ENCODE peak calls at places on chromosomes 1 and 21, in five cellular contexts. I is IMR-90, N is H9, K is H1, H is mesenchymal stem cell. M is an unnamed sample.

GRCh38 chr1:82565546-82565945 is 764.8 kb downstream of the ADGRL2 start:
- DNase-seq in I (peak), N (no peak), K (no peak), H (no peak), M (no peak)

GRCh38 chr1:201476670-201477344 is 7.8 kb upstream of the PHLDA3 start:
- DNase-seq in I (no peak), N (no peak), K (no peak), H (peak), M (no peak)

GRCh38 chr1:65174585-65174984 is 26.6 kb downstream of the AK4 start:
- DNase-seq in I (peak), N (no peak), K (no peak), H (peak), M (no peak)

GRCh38 chr1:13801232-13801631 is 101.2 kb downstream of the PRDM2 start:
- DNase-seq in I (no peak), N (no peak), K (no peak), H (no peak), M (no peak)

GRCh38 chr1:204074274-204075115 is 1.6 kb downstream of the SOX13 start:
- DNase-seq in I (peak), N (peak), K (peak), H (peak), M (peak)

GRCh38 chr1:150575072-150575489 is 4.3 kb downstream of the MCL1 start:
- DNase-seq in I (no peak), N (no peak), K (no peak), H (peak), M (no peak)

GRCh38 chr21:42221581-42222345 is 2.8 kb downstream of the ABCG1 start:
- DNase-seq in I (peak), N (no peak), K (no peak), H (no peak), M (no peak)

GRCh38 chr1:49728377-49728776 is 295.4 kb downstream of the AGBL4 start:
- DNase-seq in I (no peak), N (no peak), K (no peak), H (no peak), M (no peak)

GRCh38 chr1:226656601-226657277 is 82.3 kb downstream of the ITPKB start:
- DNase-seq in I (peak), N (no peak), K (no peak), H (peak), M (no peak)

GRCh38 chr1:244104309-244105060 is 53.4 kb downstream of the ZBTB18 start:
- DNase-seq in I (peak), N (no peak), K (no peak), H (peak), M (no peak)

DNA sequence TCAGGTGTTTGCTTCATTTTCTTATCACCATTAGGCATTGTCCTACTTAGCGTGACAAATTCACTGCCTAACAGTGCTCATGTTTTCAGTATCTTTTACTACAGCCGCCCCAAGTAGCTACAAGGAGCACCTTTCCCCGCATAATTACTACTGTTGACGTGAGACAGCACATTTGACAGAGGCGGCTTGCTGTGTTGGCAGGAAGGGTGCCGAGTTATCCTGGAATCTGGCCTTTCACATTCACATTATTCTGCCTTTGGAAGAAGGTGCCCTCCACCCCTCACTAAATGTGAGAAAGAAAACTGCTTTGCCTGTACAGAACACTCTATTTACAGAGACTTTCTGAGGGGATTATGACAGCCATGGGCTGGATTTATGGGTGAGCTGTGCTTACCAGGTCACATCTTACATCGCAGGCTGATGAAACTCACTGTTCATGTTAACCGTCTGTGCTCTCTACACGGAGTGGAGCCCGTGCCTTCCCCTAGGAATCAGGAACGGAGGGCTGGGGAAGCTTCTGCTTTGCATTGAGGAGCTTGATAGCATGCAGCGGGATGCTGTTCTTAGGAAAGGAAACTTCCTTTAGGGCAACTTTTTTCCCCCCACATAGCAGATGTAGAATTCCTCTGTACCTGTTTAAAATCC is 148.0 kb upstream of the ZRANB2 start:
- DNase-seq in I (no peak), N (peak), K (peak), H (no peak), M (no peak)
- H2AFZ ChIP-seq in I (no peak), N (no peak), K (peak), H (no peak), M (peak)

GRCh38 chr1:21175670-21176581 is 771 bp downstream of the EIF4G3 start:
- DNase-seq in I (no peak), N (peak), K (peak), H (peak), M (peak)

GRCh38 chr1:21175324-21175669 is 1.4 kb downstream of the EIF4G3 start:
- DNase-seq in I (peak), N (no peak), K (no peak), H (peak), M (no peak)

GRCh38 chr1:21174230-21174629 is 2.5 kb downstream of the EIF4G3 start:
- DNase-seq in I (no peak), N (no peak), K (no peak), H (no peak), M (no peak)

GRCh38 chr1:21176589-21177555 is at the start of gene EIF4G3:
- DNase-seq in I (peak), N (peak), K (peak), H (peak), M (peak)

DNA sequence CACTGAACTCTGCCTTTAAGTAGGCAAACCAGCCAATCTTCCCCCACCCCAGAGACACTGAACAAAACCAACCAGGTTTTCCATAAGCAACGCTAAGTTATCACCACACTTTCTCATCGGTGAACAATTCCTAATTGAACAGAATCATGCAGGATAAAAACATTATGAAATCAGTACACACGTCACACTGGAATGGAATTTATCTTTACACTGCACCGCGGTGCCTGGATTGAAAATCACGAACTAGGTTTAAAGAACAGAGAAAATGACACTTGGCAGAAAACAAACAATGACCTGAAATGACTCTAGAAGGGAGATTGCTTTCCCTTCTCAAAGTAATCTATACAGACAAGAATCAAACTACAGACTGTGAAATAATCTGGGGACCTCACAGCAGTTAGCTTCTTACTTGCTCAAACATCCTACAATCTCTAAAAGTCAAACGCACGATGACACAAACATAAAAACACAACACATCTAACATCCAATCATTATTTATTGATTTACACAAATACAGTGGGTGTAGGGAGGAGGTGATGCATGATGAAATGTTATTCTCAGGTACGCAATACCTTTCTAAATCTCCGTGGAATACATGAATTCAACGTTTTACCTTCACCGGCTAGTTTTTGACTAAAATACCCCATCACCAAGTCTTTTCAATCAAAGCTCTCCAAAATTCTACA is 1.9 kb downstream of the EIF4G3 start:
- DNase-seq in I (peak), N (no peak), K (no peak), H (peak), M (no peak)
- H2BK15ac ChIP-seq in I (no peak), N (no peak), K (no peak), H (no peak), M (no peak)

GRCh38 chr1:42142894-42143675 is 10.1 kb upstream of the GUCA2B start:
- DNase-seq in I (no peak), N (no peak), K (peak), H (no peak), M (no peak)
- H2AFZ ChIP-seq in I (no peak), N (no peak), K (no peak), H (no peak), M (no peak)

DNA sequence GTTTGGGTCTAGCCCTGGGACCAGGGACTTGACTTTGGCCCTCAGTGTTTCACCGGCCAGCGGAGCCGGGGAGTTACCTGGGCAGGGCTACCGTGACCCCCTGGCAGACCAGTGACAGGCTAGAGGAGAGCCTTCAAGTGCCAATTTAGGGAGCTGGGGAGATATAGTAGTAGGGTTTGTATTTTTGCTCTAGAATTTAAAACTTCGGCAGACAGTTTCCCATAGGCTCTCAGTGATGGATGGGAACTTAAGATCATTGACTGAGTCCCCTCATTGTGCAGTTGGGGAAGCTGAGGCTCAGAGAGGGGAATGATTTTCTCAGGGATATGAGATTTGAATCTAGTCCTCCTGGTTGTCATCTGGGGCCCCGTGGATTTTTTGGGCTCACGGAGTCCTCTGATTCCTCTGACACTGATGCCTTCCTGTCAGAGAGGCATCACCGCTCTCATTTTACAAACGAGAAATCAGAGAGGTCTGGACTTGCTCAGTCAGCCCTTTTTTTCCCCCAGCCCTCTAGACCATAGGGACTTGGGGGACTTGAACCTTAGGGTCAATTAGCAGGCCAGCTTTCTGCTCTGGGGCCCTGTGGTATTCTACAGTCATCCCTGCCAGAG is 58.3 kb upstream of the ACOT11 start:
- DNase-seq in I (no peak), N (no peak), K (no peak), H (no peak), M (no peak)
- H2BK15ac ChIP-seq in I (no peak), N (no peak), K (no peak), H (peak), M (no peak)